ENCODE peak calls at places on chromosome 3, in five cellular contexts. B is stimulated activated CD4-positive, alpha-beta T cell treated with anti-CD3 and anti-CD28 coated beads, Interleukin-1b, Interleukin-23, amount 100 ng/mL, for 1 hour; L is activated CD8-positive, alpha-beta T cell treated with anti-CD3 and anti-CD28 coated beads for 36 hours; S is testis; G is A172. A is an unnamed sample.

GRCh38 chr3:45906681-45907220 is 20.4 kb downstream of the CCR9 start:
- DNase-seq in S (peak; percentile 20), L (no peak), G (peak; percentile 34), B (no peak), A (no peak)

GRCh38 chr3:106943071-106943470 is 434.2 kb upstream of the CCDC54 start:
- DNase-seq in B (no peak), G (no peak), S (no peak), L (no peak), A (no peak)

GRCh38 chr3:87136066-87136596 is 91.0 kb upstream of the CHMP2B start:
- DNase-seq in G (no peak), B (no peak), L (no peak), S (no peak), A (no peak)

GRCh38 chr3:112134335-112135124 is 1.5 kb upstream of the GCSAM start:
- DNase-seq in G (no peak), L (peak; percentile 31), S (no peak), B (no peak), A (no peak)

GRCh38 chr3:49339593-49339946 is 283 bp downstream of the USP4 start:
- DNase-seq in L (no peak), B (no peak), S (peak; percentile 45), G (no peak), A (peak; percentile 39)

GRCh38 chr3:33921608-33922007 is 123.2 kb downstream of the PDCD6IP start:
- DNase-seq in L (no peak), B (no peak), G (no peak), S (no peak), A (no peak)

GRCh38 chr3:150020527-150020926 is 49.8 kb upstream of the PFN2 start:
- DNase-seq in S (no peak), G (peak; percentile 26), L (no peak), B (no peak), A (no peak)

GRCh38 chr3:136465296-136465695 is 215.2 kb downstream of the PCCB start:
- DNase-seq in S (no peak), L (no peak), G (no peak), B (no peak), A (no peak)

GRCh38 chr3:194212869-194213320 is 76.9 kb downstream of the HES1 start:
- DNase-seq in L (no peak), S (no peak), G (no peak), B (no peak), A (no peak)

GRCh38 chr3:66598168-66598567 is 97.3 kb upstream of the LRIG1 start:
- DNase-seq in L (no peak), B (no peak), G (peak; percentile 22), S (no peak), A (no peak)

GRCh38 chr3:43838877-43839276 is 148.1 kb downstream of the ABHD5 start:
- DNase-seq in S (no peak), L (no peak), G (no peak), B (no peak), A (no peak)

GRCh38 chr3:23748398-23749110 is 57.2 kb upstream of the UBE2E1 start:
- DNase-seq in B (no peak), L (no peak), S (no peak), G (no peak), A (no peak)

GRCh38 chr3:52144034-52144795 is 10.0 kb downstream of the POC1A start:
- DNase-seq in B (peak; percentile 84), S (peak; percentile 95), L (peak; percentile 93), G (peak; percentile 70), A (peak; percentile 92)

GRCh38 chr3:43028678-43029490 is 49.8 kb downstream of the GASK1A start:
- DNase-seq in B (no peak), G (no peak), S (no peak), L (no peak), A (no peak)

GRCh38 chr3:160400048-160400630 is 689 bp downstream of the SMC4 start:
- DNase-seq in G (peak; percentile 23), B (no peak), L (peak; percentile 50), S (peak; percentile 46), A (peak; percentile 70)

GRCh38 chr3:65539620-65540019 is 499.1 kb downstream of the MAGI1 start:
- DNase-seq in G (no peak), S (no peak), B (no peak), L (no peak), A (no peak)

GRCh38 chr3:65831733-65832425 is 206.8 kb downstream of the MAGI1 start:
- DNase-seq in B (no peak), S (no peak), L (no peak), G (peak; percentile 58), A (peak; percentile 65)

GRCh38 chr3:186073641-186074040 is 35.2 kb downstream of the ETV5 start:
- DNase-seq in G (no peak), S (no peak), B (no peak), L (no peak), A (no peak)

GRCh38 chr3:81910244-81910852 is 148.9 kb upstream of the GBE1 start:
- DNase-seq in L (peak; percentile 19), S (peak; percentile 33), G (peak; percentile 41), B (no peak), A (peak; percentile 23)

GRCh38 chr3:69385033-69385722 is 710 bp downstream of the FRMD4B start:
- DNase-seq in B (no peak), S (no peak), G (no peak), L (no peak), A (no peak)

GRCh38 chr3:14434105-14434504 is 31.7 kb downstream of the SLC6A6 start:
- DNase-seq in B (no peak), G (peak; percentile 68), S (no peak), L (peak; percentile 32), A (peak; percentile 88)

GRCh38 chr3:37546876-37547275 is 314.8 kb upstream of the CTDSPL start:
- DNase-seq in B (no peak), L (peak; percentile 5), G (peak; percentile 10), S (no peak), A (peak; percentile 58)

GRCh38 chr3:138947303-138948121 is 495 bp downstream of the FOXL2NB start:
- DNase-seq in S (no peak), G (no peak), B (no peak), L (no peak), A (no peak)

GRCh38 chr3:198079771-198080520 is 119.9 kb downstream of the LMLN start:
- DNase-seq in B (peak; percentile 20), G (no peak), L (peak; percentile 64), S (no peak), A (no peak)

GRCh38 chr3:23344886-23345285 is 141.8 kb downstream of the UBE2E2 start:
- DNase-seq in G (no peak), S (no peak), B (no peak), L (no peak), A (no peak)

GRCh38 chr3:141979050-141979671 is 102.7 kb downstream of the ATP1B3 start:
- DNase-seq in L (no peak), B (no peak), S (no peak), G (peak; percentile 94), A (peak; percentile 10)

GRCh38 chr3:159824341-159824740 is 164.3 kb upstream of the IL12A start:
- DNase-seq in L (no peak), S (no peak), B (no peak), G (peak; percentile 98), A (no peak)

GRCh38 chr3:189563841-189564563 is 67.2 kb upstream of the TP63 start:
- DNase-seq in S (no peak), G (peak; percentile 93), B (no peak), L (peak; percentile 83), A (no peak)

GRCh38 chr3:99943931-99944761 is 126.5 kb downstream of the CMSS1 start:
- DNase-seq in S (no peak), G (no peak), B (no peak), L (no peak), A (no peak)

GRCh38 chr3:141602706-141603105 is 115.9 kb downstream of the RASA2 start:
- DNase-seq in S (no peak), B (no peak), G (no peak), L (no peak), A (no peak)

GRCh38 chr3:117059054-117059989 is 349.7 kb downstream of the TUSC7 start:
- DNase-seq in L (no peak), B (no peak), S (no peak), G (no peak), A (no peak)

A was measured in adrenal gland.